ENCODE peak calls at places on chromosomes 5 and 9, in ten cellular contexts. J is brain microvascular endothelial cell, T is psoas muscle, V is AG04450, C is nephron progenitor cell, K is mesothelial cell of epicardium, B is astrocyte of the spinal cord, W is foreskin fibroblast, A is B cell, H is A549. D is an unnamed sample.

GRCh38 chr9:137763271-137763955 is 114.2 kb upstream of the CACNA1B start:
- DNase-seq in V (no peak), H (no peak), A (no peak), B (no peak), K (no peak), C (no peak), T (no peak), J (no peak), W (no peak), D (no peak)

GRCh38 chr5:138470322-138471285 is 5.3 kb downstream of the EGR1 start:
- DNase-seq in K (peak), W (peak), C (no peak), B (peak), J (peak), A (no peak), V (peak), H (no peak), T (no peak), D (no peak)

GRCh38 chr5:144374637-144375036 is 204.0 kb downstream of the KCTD16 start:
- DNase-seq in A (no peak), H (no peak), J (no peak), B (no peak), V (no peak), T (no peak), C (no peak), K (no peak), W (no peak), D (no peak)

GRCh38 chr5:122907238-122907637 is 61.8 kb downstream of the SNX24 start:
- DNase-seq in A (no peak), J (peak), T (no peak), K (no peak), H (peak), C (no peak), B (peak), V (no peak), W (peak), D (no peak)

GRCh38 chr9:3848445-3849114 is 322.8 kb upstream of the RFX3 start:
- DNase-seq in B (peak), T (no peak), J (no peak), W (peak), H (peak), C (peak), V (no peak), K (no peak), A (no peak), D (no peak)

GRCh38 chr9:81266086-81266485 is 423.3 kb downstream of the TLE1 start:
- DNase-seq in W (no peak), C (no peak), V (no peak), T (no peak), B (peak), K (no peak), H (no peak), J (peak), A (no peak), D (no peak)

GRCh38 chr9:2802494-2802921 is 41.4 kb downstream of the PUM3 start:
- DNase-seq in C (no peak), K (no peak), T (no peak), A (no peak), V (peak), J (no peak), W (peak), H (peak), B (peak), D (no peak)

GRCh38 chr9:121138973-121139372 is 62.7 kb downstream of the RAB14 start:
- DNase-seq in T (no peak), C (no peak), V (no peak), A (no peak), B (no peak), K (no peak), J (no peak), H (no peak), W (no peak), D (no peak)

GRCh38 chr5:139482050-139482889 is at the start of gene STING1:
- DNase-seq in W (peak), K (peak), J (peak), T (peak), H (no peak), A (peak), V (peak), C (no peak), B (peak), D (peak)

GRCh38 chr5:76256116-76256889 is 146.8 kb upstream of the IQGAP2 start:
- DNase-seq in W (peak), A (peak), C (peak), B (peak), V (peak), K (peak), T (no peak), J (peak), H (peak), D (peak)

GRCh38 chr5:16899171-16899570 is 36.9 kb downstream of the MYO10 start:
- DNase-seq in K (no peak), C (no peak), A (no peak), V (no peak), T (no peak), B (no peak), H (peak), W (no peak), J (no peak), D (no peak)

GRCh38 chr5:92885950-92886349 is 695.1 kb downstream of the NR2F1-AS1 start:
- DNase-seq in T (no peak), A (no peak), C (peak), V (no peak), K (no peak), J (no peak), B (no peak), H (peak), W (no peak), D (no peak)

GRCh38 chr5:153222956-153223355 is 267.5 kb upstream of the GRIA1 start:
- DNase-seq in H (no peak), T (no peak), B (peak), K (no peak), V (no peak), W (peak), C (no peak), J (peak), A (no peak), D (no peak)

GRCh38 chr5:5584751-5585150 is 162.3 kb downstream of the ICE1 start:
- DNase-seq in K (no peak), C (no peak), A (no peak), B (no peak), J (no peak), V (no peak), H (no peak), T (no peak), W (no peak), D (no peak)

GRCh38 chr5:173201636-173202265 is 33.3 kb downstream of the NKX2-5 start:
- DNase-seq in J (peak), K (no peak), A (no peak), V (peak), C (no peak), H (peak), W (peak), T (no peak), B (peak), D (no peak)

GRCh38 chr5:6687501-6687900 is 25.7 kb upstream of the TENT4A start:
- DNase-seq in B (no peak), V (no peak), T (no peak), W (no peak), K (no peak), J (no peak), C (no peak), A (no peak), H (no peak), D (no peak)

GRCh38 chr9:127162567-127163365 is 40.3 kb upstream of the ANGPTL2 start:
- DNase-seq in W (no peak), C (no peak), T (no peak), B (no peak), J (no peak), V (no peak), K (no peak), H (no peak), A (no peak), D (no peak)

GRCh38 chr5:57504357-57504756 is 21.7 kb upstream of the ACTBL2 start:
- DNase-seq in H (peak), B (no peak), W (no peak), J (no peak), K (no peak), A (no peak), T (no peak), V (no peak), C (no peak), D (no peak)

GRCh38 chr5:132928008-132928407 is 35.4 kb downstream of the AFF4 start:
- DNase-seq in B (no peak), C (no peak), V (no peak), W (no peak), K (no peak), J (no peak), T (no peak), H (no peak), A (no peak), D (no peak)

GRCh38 chr5:53472720-53473510 is 7.5 kb upstream of the FST start:
- DNase-seq in J (no peak), C (no peak), A (no peak), V (no peak), H (no peak), W (no peak), T (no peak), K (no peak), B (no peak), D (no peak)

GRCh38 chr5:132665681-132666080 is 7.7 kb downstream of the IL13 start:
- DNase-seq in H (no peak), K (no peak), A (no peak), V (no peak), C (no peak), W (no peak), J (no peak), B (no peak), T (no peak), D (no peak)

GRCh38 chr5:149485655-149486615 is 65.3 kb downstream of the CSNK1A1 start:
- DNase-seq in W (peak), J (peak), B (peak), H (peak), K (peak), V (peak), C (no peak), A (no peak), T (peak), D (no peak)

GRCh38 chr9:15087031-15087417 is 176.8 kb upstream of the FREM1 start:
- DNase-seq in J (no peak), V (no peak), W (peak), K (no peak), T (no peak), B (no peak), A (no peak), H (no peak), C (no peak), D (no peak)

GRCh38 chr5:7850533-7851239 is at the start of gene CFAP90:
- DNase-seq in H (peak), A (peak), C (peak), B (peak), W (peak), J (peak), V (no peak), K (peak), T (peak), D (peak)

GRCh38 chr5:15440434-15440833 is 59.5 kb upstream of the FBXL7 start:
- DNase-seq in V (no peak), C (no peak), W (no peak), J (no peak), T (no peak), K (no peak), H (no peak), A (no peak), B (no peak), D (no peak)

GRCh38 chr9:136787690-136788400 is 3.3 kb upstream of the TMEM141 start:
- DNase-seq in V (no peak), K (peak), A (peak), B (peak), T (peak), W (peak), J (peak), C (peak), H (peak), D (peak)

GRCh38 chr9:14766299-14766698 is 43.8 kb upstream of the CER1 start:
- DNase-seq in T (no peak), J (no peak), B (no peak), H (no peak), C (no peak), A (no peak), K (no peak), V (no peak), W (peak), D (no peak)

GRCh38 chr5:7904170-7904569 is 35.2 kb downstream of the MTRR start:
- DNase-seq in A (no peak), T (no peak), W (peak), K (no peak), B (peak), V (peak), J (no peak), C (no peak), H (peak), D (no peak)

GRCh38 chr5:40669606-40670005 is 10.1 kb upstream of the PTGER4 start:
- DNase-seq in J (no peak), H (no peak), B (no peak), V (no peak), A (no peak), W (no peak), T (no peak), C (no peak), K (no peak), D (no peak)

GRCh38 chr9:109816490-109816889 is 36.5 kb downstream of the PALM2AKAP2 start:
- DNase-seq in A (no peak), T (no peak), W (peak), V (peak), C (no peak), K (no peak), H (peak), J (peak), B (peak), D (no peak)

GRCh38 chr5:68534131-68534940 is 318.8 kb downstream of the PIK3R1 start:
- DNase-seq in C (peak), K (no peak), J (peak), W (peak), T (no peak), A (no peak), H (no peak), B (peak), V (no peak), D (no peak)

GRCh38 chr9:3696368-3696767 is 170.6 kb upstream of the RFX3 start:
- DNase-seq in W (no peak), A (no peak), T (no peak), B (no peak), C (no peak), V (no peak), J (no peak), K (no peak), H (no peak), D (no peak)

GRCh38 chr9:33263131-33263935 is 1.2 kb downstream of the BAG1 start:
- DNase-seq in T (peak), W (peak), V (no peak), J (peak), K (no peak), C (no peak), B (peak), A (no peak), H (no peak), D (peak)

GRCh38 chr9:72150653-72151052 is 1.4 kb downstream of the GDA start:
- DNase-seq in J (no peak), A (no peak), V (no peak), C (no peak), B (no peak), W (no peak), H (no peak), K (no peak), T (no peak), D (no peak)

GRCh38 chr5:103475629-103476240 is 86.9 kb downstream of the NUDT12 start:
- DNase-seq in V (no peak), T (no peak), C (peak), H (peak), K (no peak), W (peak), B (peak), J (no peak), A (peak), D (peak)

GRCh38 chr9:16290169-16290568 is 580.3 kb downstream of the BNC2 start:
- DNase-seq in J (no peak), T (no peak), C (no peak), K (no peak), A (no peak), B (no peak), H (no peak), V (no peak), W (no peak), D (no peak)
- TF ChIP-seq CTCF in J (no peak), T (no peak), C (no peak), K (no peak), A (no peak), B (no peak), H (no peak), V (no peak), W (no peak), D (no peak)

GRCh38 chr5:60295423-60295822 is 401.9 kb upstream of the PDE4D start:
- DNase-seq in A (peak), V (no peak), H (peak), C (peak), B (peak), T (no peak), J (peak), W (peak), K (no peak), D (peak)
- TF ChIP-seq CTCF in A (peak), V (peak), H (peak), C (peak), B (peak), T (no peak), J (peak), W (peak), K (no peak), D (peak)

GRCh38 chr9:13291718-13292117 is 12.2 kb upstream of the MPDZ start:
- DNase-seq in V (no peak), K (no peak), A (no peak), B (no peak), H (no peak), J (no peak), W (no peak), T (no peak), C (no peak), D (no peak)
- TF ChIP-seq CTCF in V (peak), K (peak), A (no peak), B (peak), H (no peak), J (no peak), W (no peak), T (no peak), C (no peak), D (no peak)

DNA sequence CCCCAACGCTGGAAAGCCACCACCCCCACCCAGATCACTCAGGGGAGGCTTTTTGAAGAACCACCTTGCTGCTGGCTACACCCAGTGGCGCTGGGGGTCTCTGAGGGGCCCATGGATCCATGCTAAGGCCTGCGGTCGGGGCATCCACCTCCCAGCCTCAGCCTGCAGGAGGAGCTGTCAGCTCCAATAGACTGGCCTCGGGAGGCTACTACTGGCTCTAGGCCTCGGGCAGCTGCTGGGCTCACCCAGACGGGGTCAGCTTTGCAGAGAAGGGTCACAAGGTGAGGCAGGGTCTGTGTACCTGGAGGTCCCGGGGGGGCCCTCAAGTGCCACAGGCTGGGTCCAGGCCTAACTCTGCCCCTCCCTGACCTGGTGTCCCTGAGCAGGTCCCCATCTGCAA is 193.7 kb downstream of the OLFM1 start:
- DNase-seq in V (no peak), C (no peak), B (no peak), J (no peak), H (no peak), W (no peak), A (no peak), T (no peak), K (no peak), D (no peak)
- TF ChIP-seq CTCF in V (no peak), C (no peak), B (no peak), J (no peak), H (no peak), W (no peak), A (no peak), T (no peak), K (no peak), D (no peak)

GRCh38 chr9:105651806-105652205 is 10.5 kb upstream of the TAL2 start:
- DNase-seq in H (no peak), J (no peak), A (no peak), B (no peak), K (no peak), W (no peak), T (no peak), V (no peak), C (no peak), D (no peak)
- TF ChIP-seq CTCF in H (no peak), J (no peak), A (no peak), B (no peak), K (no peak), W (no peak), T (no peak), V (no peak), C (no peak), D (no peak)

DNA sequence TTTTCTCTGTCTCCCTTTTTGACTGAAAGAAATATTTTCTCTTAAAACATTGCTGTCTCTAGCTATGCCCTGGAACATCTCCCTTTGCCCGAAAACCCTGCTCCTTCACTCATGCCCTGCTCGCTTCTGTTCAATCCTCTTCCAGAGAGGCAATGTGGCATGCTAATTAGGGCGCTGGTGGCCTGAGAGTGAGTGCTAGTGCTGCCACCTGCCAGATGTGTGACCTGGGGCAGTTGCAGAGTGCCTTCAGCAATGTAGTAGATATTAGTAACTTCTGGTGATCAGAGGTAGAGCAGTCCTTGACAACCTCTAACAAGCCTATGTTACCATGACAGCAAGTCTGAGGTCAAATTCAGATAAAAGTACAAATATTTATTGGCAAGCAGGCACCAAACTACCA is 119.5 kb upstream of the OSMR start:
- DNase-seq in J (no peak), V (no peak), B (no peak), W (no peak), A (no peak), K (no peak), C (no peak), T (no peak), H (no peak), D (no peak)
- TF ChIP-seq CTCF in J (no peak), V (no peak), B (no peak), W (no peak), A (no peak), K (no peak), C (no peak), T (no peak), H (no peak), D (no peak)

DNA sequence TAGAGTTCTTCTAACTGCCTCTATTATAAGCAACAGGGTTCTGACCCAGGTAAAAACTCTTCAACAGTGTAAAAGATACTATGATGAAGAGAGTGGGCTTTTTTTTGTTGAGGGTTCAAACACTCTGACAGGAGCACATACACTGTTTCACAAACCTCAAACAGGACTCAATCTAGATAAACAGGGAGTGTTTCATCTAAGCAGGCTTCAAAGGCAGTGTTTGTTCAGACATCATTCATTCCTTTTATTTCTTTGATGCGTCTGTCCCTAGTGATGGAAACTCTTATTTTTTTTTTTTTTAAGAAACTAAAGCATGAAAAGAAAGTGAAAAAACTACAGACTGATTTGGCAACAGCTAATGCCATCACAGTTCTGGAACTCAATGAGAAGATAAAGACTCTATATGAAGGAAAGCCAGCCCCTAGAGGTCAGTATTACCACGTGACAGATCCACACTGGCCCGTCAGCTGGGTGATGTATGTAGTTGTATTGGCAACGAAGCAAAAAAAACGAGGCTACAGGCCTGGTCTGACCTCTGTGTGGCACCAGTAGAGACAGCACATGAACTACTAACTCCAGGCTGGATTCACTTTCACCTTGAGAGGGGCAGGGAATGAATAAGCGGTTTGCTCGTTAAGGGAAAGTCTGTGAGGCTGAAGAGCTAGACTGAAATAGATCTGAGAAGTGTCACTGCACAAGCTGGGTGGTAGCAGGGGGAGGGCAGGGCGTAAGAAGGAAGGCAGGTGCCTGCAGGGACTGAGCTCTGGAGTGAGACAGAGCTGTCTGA is 172.2 kb downstream of the CCDC192 start:
- DNase-seq in K (peak), V (no peak), J (peak), W (peak), C (peak), T (peak), H (peak), A (peak), B (peak), D (peak)
- TF ChIP-seq CTCF in K (no peak), V (peak), J (peak), W (no peak), C (no peak), T (peak), H (peak), A (no peak), B (peak), D (no peak)

DNA sequence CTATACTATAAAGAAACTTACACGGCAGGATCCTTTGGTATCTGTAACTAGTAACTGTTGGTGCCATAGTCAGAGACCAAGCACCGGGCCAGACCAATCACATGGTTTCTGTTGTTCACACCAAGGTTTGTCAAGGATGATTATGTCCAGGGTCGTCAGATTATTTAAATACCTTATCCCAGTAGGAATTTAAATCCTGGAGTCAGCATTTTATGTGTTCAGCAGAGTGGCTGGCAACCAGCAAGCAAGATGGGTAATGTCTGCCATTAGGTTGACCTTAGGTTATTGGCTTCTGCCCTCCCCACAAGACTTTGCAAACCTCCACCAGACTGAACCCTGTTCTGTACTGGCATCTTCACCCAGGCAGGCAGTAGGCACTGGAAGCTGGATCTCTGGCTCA is 39.3 kb upstream of the TMOD1 start:
- DNase-seq in J (no peak), W (no peak), H (no peak), C (no peak), K (no peak), T (no peak), B (no peak), V (no peak), A (no peak), D (no peak)
- TF ChIP-seq CTCF in J (no peak), W (no peak), H (no peak), C (no peak), K (no peak), T (no peak), B (no peak), V (no peak), A (no peak), D (no peak)